ENCODE peak calls at places on chromosomes 6 and 20, in ten cellular contexts. One of them, this sample, is unnamed.

GRCh38 chr6:68572525-68572924 is 62.6 kb upstream of the ADGRB3 start:
- DNase-seq in gastrocnemius medialis: no peak
- DNase-seq in left lung: no peak
- DNase-seq in heart right ventricle: no peak
- DNase-seq in fibroblast of lung: peak; percentile 33
- DNase-seq in heart left ventricle: no peak
- DNase-seq in Karpas-422: peak; percentile 89
- DNase-seq in MM.1S: peak; percentile 83
- DNase-seq in CD4-positive, CD25-positive, alpha-beta regulatory T cell: peak; percentile 39
- DNase-seq in CD8-positive, alpha-beta T cell: no peak
- DNase-seq in this sample: peak; percentile 60

GRCh38 chr6:134452901-134453300 is 135.0 kb upstream of the SGK1 start:
- DNase-seq in fibroblast of lung: no peak
- DNase-seq in heart right ventricle: no peak
- DNase-seq in heart left ventricle: no peak
- DNase-seq in Karpas-422: no peak
- DNase-seq in CD8-positive, alpha-beta T cell: no peak
- DNase-seq in gastrocnemius medialis: no peak
- DNase-seq in left lung: no peak
- DNase-seq in MM.1S: no peak
- DNase-seq in CD4-positive, CD25-positive, alpha-beta regulatory T cell: no peak
- DNase-seq in this sample: no peak

GRCh38 chr20:32343438-32343837 is 14.7 kb upstream of the ASXL1 start:
- DNase-seq in gastrocnemius medialis: no peak
- DNase-seq in heart left ventricle: no peak
- DNase-seq in fibroblast of lung: peak; percentile 87
- DNase-seq in CD4-positive, CD25-positive, alpha-beta regulatory T cell: no peak
- DNase-seq in left lung: no peak
- DNase-seq in CD8-positive, alpha-beta T cell: no peak
- DNase-seq in MM.1S: no peak
- DNase-seq in heart right ventricle: no peak
- DNase-seq in Karpas-422: no peak
- DNase-seq in this sample: no peak

GRCh38 chr6:136959471-136959891 is 37.4 kb downstream of the SLC35D3 start:
- DNase-seq in heart left ventricle: no peak
- DNase-seq in CD4-positive, CD25-positive, alpha-beta regulatory T cell: no peak
- DNase-seq in gastrocnemius medialis: no peak
- DNase-seq in CD8-positive, alpha-beta T cell: no peak
- DNase-seq in left lung: no peak
- DNase-seq in fibroblast of lung: no peak
- DNase-seq in MM.1S: no peak
- DNase-seq in Karpas-422: no peak
- DNase-seq in heart right ventricle: no peak
- DNase-seq in this sample: no peak

GRCh38 chr6:144931172-144932035 is 646.3 kb downstream of the UTRN start:
- DNase-seq in fibroblast of lung: peak; percentile 52
- DNase-seq in CD8-positive, alpha-beta T cell: no peak
- DNase-seq in MM.1S: peak; percentile 19
- DNase-seq in CD4-positive, CD25-positive, alpha-beta regulatory T cell: peak; percentile 46
- DNase-seq in Karpas-422: peak; percentile 62
- DNase-seq in gastrocnemius medialis: no peak
- DNase-seq in heart right ventricle: peak; percentile 8
- DNase-seq in heart left ventricle: no peak
- DNase-seq in left lung: no peak
- DNase-seq in this sample: peak; percentile 14

GRCh38 chr20:35048739-35049138 is 43.9 kb downstream of the TRPC4AP start:
- DNase-seq in left lung: no peak
- DNase-seq in CD4-positive, CD25-positive, alpha-beta regulatory T cell: no peak
- DNase-seq in CD8-positive, alpha-beta T cell: no peak
- DNase-seq in heart left ventricle: no peak
- DNase-seq in Karpas-422: no peak
- DNase-seq in gastrocnemius medialis: no peak
- DNase-seq in heart right ventricle: no peak
- DNase-seq in fibroblast of lung: no peak
- DNase-seq in MM.1S: no peak
- DNase-seq in this sample: no peak

GRCh38 chr20:35776513-35777101 is 4.8 kb downstream of the PHF20 start:
- DNase-seq in left lung: no peak
- DNase-seq in MM.1S: no peak
- DNase-seq in heart left ventricle: peak; percentile 68
- DNase-seq in CD8-positive, alpha-beta T cell: no peak
- DNase-seq in heart right ventricle: peak; percentile 57
- DNase-seq in Karpas-422: no peak
- DNase-seq in gastrocnemius medialis: peak; percentile 90
- DNase-seq in CD4-positive, CD25-positive, alpha-beta regulatory T cell: no peak
- DNase-seq in fibroblast of lung: peak; percentile 57
- DNase-seq in this sample: no peak

GRCh38 chr6:40723967-40724366 is 136.8 kb upstream of the LRFN2 start:
- DNase-seq in left lung: no peak
- DNase-seq in heart right ventricle: no peak
- DNase-seq in heart left ventricle: no peak
- DNase-seq in CD4-positive, CD25-positive, alpha-beta regulatory T cell: no peak
- DNase-seq in gastrocnemius medialis: no peak
- DNase-seq in fibroblast of lung: no peak
- DNase-seq in CD8-positive, alpha-beta T cell: no peak
- DNase-seq in MM.1S: no peak
- DNase-seq in Karpas-422: no peak
- DNase-seq in this sample: no peak

GRCh38 chr20:13295637-13296036 is 74.6 kb downstream of the ISM1 start:
- DNase-seq in left lung: no peak
- DNase-seq in fibroblast of lung: no peak
- DNase-seq in MM.1S: no peak
- DNase-seq in CD4-positive, CD25-positive, alpha-beta regulatory T cell: no peak
- DNase-seq in heart right ventricle: no peak
- DNase-seq in Karpas-422: no peak
- DNase-seq in heart left ventricle: no peak
- DNase-seq in CD8-positive, alpha-beta T cell: no peak
- DNase-seq in gastrocnemius medialis: no peak
- DNase-seq in this sample: no peak

GRCh38 chr6:6686176-6686575 is 97.7 kb downstream of the LY86 start:
- DNase-seq in left lung: no peak
- DNase-seq in heart right ventricle: no peak
- DNase-seq in CD4-positive, CD25-positive, alpha-beta regulatory T cell: no peak
- DNase-seq in CD8-positive, alpha-beta T cell: no peak
- DNase-seq in gastrocnemius medialis: no peak
- DNase-seq in Karpas-422: no peak
- DNase-seq in MM.1S: no peak
- DNase-seq in fibroblast of lung: no peak
- DNase-seq in heart left ventricle: no peak
- DNase-seq in this sample: no peak

GRCh38 chr20:1945134-1945618 is 48.7 kb downstream of the PDYN start:
- DNase-seq in MM.1S: no peak
- DNase-seq in CD4-positive, CD25-positive, alpha-beta regulatory T cell: no peak
- DNase-seq in Karpas-422: no peak
- DNase-seq in heart right ventricle: peak; percentile 35
- DNase-seq in left lung: peak; percentile 79
- DNase-seq in heart left ventricle: peak; percentile 64
- DNase-seq in fibroblast of lung: peak; percentile 47
- DNase-seq in gastrocnemius medialis: peak; percentile 83
- DNase-seq in CD8-positive, alpha-beta T cell: no peak
- DNase-seq in this sample: no peak

GRCh38 chr6:108565091-108565766 is 4.5 kb downstream of the FOXO3 start:
- DNase-seq in heart right ventricle: no peak
- DNase-seq in CD8-positive, alpha-beta T cell: no peak
- DNase-seq in MM.1S: peak; percentile 77
- DNase-seq in left lung: no peak
- DNase-seq in heart left ventricle: no peak
- DNase-seq in fibroblast of lung: no peak
- DNase-seq in Karpas-422: peak; percentile 97
- DNase-seq in gastrocnemius medialis: no peak
- DNase-seq in CD4-positive, CD25-positive, alpha-beta regulatory T cell: peak; percentile 77
- DNase-seq in this sample: peak; percentile 94

GRCh38 chr6:15484115-15484514 is 178.7 kb downstream of the DTNBP1 start:
- DNase-seq in heart right ventricle: no peak
- DNase-seq in Karpas-422: no peak
- DNase-seq in CD4-positive, CD25-positive, alpha-beta regulatory T cell: no peak
- DNase-seq in MM.1S: no peak
- DNase-seq in fibroblast of lung: no peak
- DNase-seq in heart left ventricle: no peak
- DNase-seq in CD8-positive, alpha-beta T cell: no peak
- DNase-seq in gastrocnemius medialis: peak; percentile 77
- DNase-seq in left lung: no peak
- DNase-seq in this sample: no peak

GRCh38 chr6:147311218-147311617 is 107.0 kb downstream of the STXBP5 start:
- DNase-seq in fibroblast of lung: peak; percentile 20
- DNase-seq in Karpas-422: no peak
- DNase-seq in CD8-positive, alpha-beta T cell: no peak
- DNase-seq in gastrocnemius medialis: no peak
- DNase-seq in heart left ventricle: no peak
- DNase-seq in MM.1S: no peak
- DNase-seq in left lung: no peak
- DNase-seq in heart right ventricle: no peak
- DNase-seq in CD4-positive, CD25-positive, alpha-beta regulatory T cell: no peak
- DNase-seq in this sample: no peak

GRCh38 chr20:19913927-19914614 is 103.1 kb upstream of the NAA20 start:
- DNase-seq in heart left ventricle: no peak
- DNase-seq in gastrocnemius medialis: no peak
- DNase-seq in heart right ventricle: no peak
- DNase-seq in CD4-positive, CD25-positive, alpha-beta regulatory T cell: no peak
- DNase-seq in Karpas-422: no peak
- DNase-seq in CD8-positive, alpha-beta T cell: no peak
- DNase-seq in left lung: no peak
- DNase-seq in fibroblast of lung: no peak
- DNase-seq in MM.1S: no peak
- DNase-seq in this sample: no peak

GRCh38 chr6:7175463-7175862 is 67.7 kb downstream of the RREB1 start:
- DNase-seq in heart right ventricle: no peak
- DNase-seq in CD4-positive, CD25-positive, alpha-beta regulatory T cell: no peak
- DNase-seq in gastrocnemius medialis: no peak
- DNase-seq in Karpas-422: no peak
- DNase-seq in CD8-positive, alpha-beta T cell: no peak
- DNase-seq in left lung: no peak
- DNase-seq in fibroblast of lung: peak; percentile 38
- DNase-seq in MM.1S: no peak
- DNase-seq in heart left ventricle: no peak
- DNase-seq in this sample: no peak

GRCh38 chr6:28880894-28881780 is 42.6 kb downstream of the TRIM27 start:
- DNase-seq in gastrocnemius medialis: no peak
- DNase-seq in CD8-positive, alpha-beta T cell: peak; percentile 45
- DNase-seq in heart left ventricle: peak; percentile 46
- DNase-seq in Karpas-422: peak; percentile 87
- DNase-seq in CD4-positive, CD25-positive, alpha-beta regulatory T cell: peak; percentile 57
- DNase-seq in fibroblast of lung: peak; percentile 80
- DNase-seq in left lung: peak; percentile 59
- DNase-seq in MM.1S: peak; percentile 22
- DNase-seq in heart right ventricle: peak; percentile 68
- DNase-seq in this sample: peak; percentile 72
- H3K4me3 ChIP-seq in gastrocnemius medialis: peak overlapping the region; percentile 39
- H3K4me3 ChIP-seq in CD8-positive, alpha-beta T cell: peak overlapping the region; percentile 45
- H3K4me3 ChIP-seq in heart left ventricle: peak overlapping the region; percentile 52
- H3K4me3 ChIP-seq in Karpas-422: peak overlapping the region; percentile 61
- H3K4me3 ChIP-seq in CD4-positive, CD25-positive, alpha-beta regulatory T cell: peak overlapping the region; percentile 58
- H3K4me3 ChIP-seq in fibroblast of lung: peak overlapping the region; percentile 80
- H3K4me3 ChIP-seq in left lung: peak overlapping the region; percentile 49
- H3K4me3 ChIP-seq in MM.1S: no peak overlapping the region
- H3K4me3 ChIP-seq in heart right ventricle: peak overlapping the region; percentile 39
- H3K4me3 ChIP-seq in this sample: peak overlapping the region; percentile 50

DNA sequence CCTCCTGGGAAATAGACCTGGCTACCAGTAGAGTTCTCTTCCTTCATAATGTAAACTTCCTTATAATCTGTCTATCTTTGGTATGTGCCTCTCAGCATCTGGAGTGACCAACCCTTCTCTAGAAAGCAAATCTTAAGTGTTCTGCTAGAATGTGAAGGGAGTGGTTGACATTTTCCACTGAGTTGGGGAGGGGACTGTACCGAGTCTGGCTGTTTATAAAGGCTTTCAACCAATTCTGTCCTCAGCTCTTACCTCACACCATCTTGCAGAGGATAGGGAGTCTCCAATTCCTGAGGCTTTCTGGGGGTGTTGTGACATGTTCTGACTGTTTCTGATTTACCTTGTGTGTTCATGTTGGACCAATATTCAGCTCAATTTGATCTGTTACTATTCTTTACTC is 39.6 kb downstream of the FAM217A start:
- DNase-seq in CD8-positive, alpha-beta T cell: no peak
- DNase-seq in CD4-positive, CD25-positive, alpha-beta regulatory T cell: no peak
- DNase-seq in fibroblast of lung: no peak
- DNase-seq in Karpas-422: no peak
- DNase-seq in heart right ventricle: no peak
- DNase-seq in left lung: no peak
- DNase-seq in MM.1S: no peak
- DNase-seq in gastrocnemius medialis: no peak
- DNase-seq in heart left ventricle: no peak
- DNase-seq in this sample: no peak
- H3K36me3 ChIP-seq in CD8-positive, alpha-beta T cell: peaks cover 51% of the 10 kb centered on the region
- H3K36me3 ChIP-seq in CD4-positive, CD25-positive, alpha-beta regulatory T cell: peaks cover 84% of the 10 kb centered on the region
- H3K36me3 ChIP-seq in fibroblast of lung: peaks cover 13% of the 10 kb centered on the region
- H3K36me3 ChIP-seq in Karpas-422: peaks cover 65% of the 10 kb centered on the region
- H3K36me3 ChIP-seq in heart right ventricle: peaks cover 73% of the 10 kb centered on the region
- H3K36me3 ChIP-seq in left lung: no peaks in the 10 kb centered on the region
- H3K36me3 ChIP-seq in MM.1S: peaks cover 10% of the 10 kb centered on the region
- H3K36me3 ChIP-seq in gastrocnemius medialis: peaks cover 70% of the 10 kb centered on the region
- H3K36me3 ChIP-seq in heart left ventricle: peaks cover 6% of the 10 kb centered on the region
- H3K36me3 ChIP-seq in this sample: peaks cover 94% of the 10 kb centered on the region

GRCh38 chr6:56953597-56954388 is 1.1 kb upstream of the BEND6 start:
- DNase-seq in heart right ventricle: no peak
- DNase-seq in CD8-positive, alpha-beta T cell: no peak
- DNase-seq in heart left ventricle: no peak
- DNase-seq in gastrocnemius medialis: no peak
- DNase-seq in fibroblast of lung: peak; percentile 35
- DNase-seq in left lung: no peak
- DNase-seq in CD4-positive, CD25-positive, alpha-beta regulatory T cell: peak; percentile 12
- DNase-seq in Karpas-422: no peak
- DNase-seq in MM.1S: peak; percentile 39
- DNase-seq in this sample: no peak
- H3K27ac ChIP-seq in heart right ventricle: no peak overlapping the region
- H3K27ac ChIP-seq in CD8-positive, alpha-beta T cell: no peak overlapping the region
- H3K27ac ChIP-seq in heart left ventricle: no peak overlapping the region
- H3K27ac ChIP-seq in gastrocnemius medialis: no peak overlapping the region
- H3K27ac ChIP-seq in fibroblast of lung: peak overlapping the region; percentile 99
- H3K27ac ChIP-seq in left lung: no peak overlapping the region
- H3K27ac ChIP-seq in CD4-positive, CD25-positive, alpha-beta regulatory T cell: no peak overlapping the region
- H3K27ac ChIP-seq in Karpas-422: no peak overlapping the region
- H3K27ac ChIP-seq in MM.1S: peak overlapping the region; percentile 42
- H3K27ac ChIP-seq in this sample: no peak overlapping the region

DNA sequence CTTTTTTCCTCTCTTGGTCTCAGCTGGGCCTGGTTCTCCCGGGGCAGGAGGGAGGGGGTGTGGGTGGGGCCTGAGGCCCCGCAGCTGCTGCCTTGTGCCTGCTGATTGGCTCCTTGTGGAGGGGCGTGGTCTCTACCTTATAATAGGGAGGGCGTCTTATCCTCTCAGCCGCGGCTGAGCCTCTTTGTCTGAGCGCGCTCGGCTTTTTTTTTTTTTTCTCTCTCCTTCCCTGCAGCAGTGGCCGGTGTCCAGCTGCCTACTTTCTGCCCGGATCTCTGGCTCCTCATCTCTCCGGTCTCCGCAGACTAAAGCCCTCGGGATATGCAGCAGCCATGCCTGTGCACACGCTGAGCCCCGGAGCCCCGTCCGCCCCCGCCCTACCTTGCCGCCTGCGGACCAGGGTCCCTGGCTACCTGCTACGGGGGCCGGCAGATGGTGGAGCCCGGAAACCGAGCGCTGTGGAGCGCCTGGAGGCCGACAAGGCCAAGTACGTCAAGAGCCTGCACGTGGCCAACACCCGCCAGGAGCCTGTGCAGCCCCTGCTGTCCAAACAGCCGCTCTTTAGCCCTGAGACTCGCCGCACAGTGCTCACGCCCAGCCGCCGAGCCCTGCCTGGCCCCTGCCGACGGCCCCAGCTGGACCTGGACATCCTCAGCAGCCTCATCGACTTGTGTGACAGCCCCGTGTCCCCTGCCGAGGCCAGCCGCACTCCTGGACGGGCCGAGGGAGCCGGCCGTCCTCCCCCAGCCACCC is 11.1 kb downstream of the FAM110A start:
- DNase-seq in MM.1S: peak; percentile 79
- DNase-seq in Karpas-422: peak; percentile 94
- DNase-seq in heart right ventricle: peak; percentile 95
- DNase-seq in gastrocnemius medialis: peak; percentile 89
- DNase-seq in heart left ventricle: peak; percentile 95
- DNase-seq in CD8-positive, alpha-beta T cell: peak; percentile 97
- DNase-seq in CD4-positive, CD25-positive, alpha-beta regulatory T cell: peak; percentile 95
- DNase-seq in left lung: peak; percentile 95
- DNase-seq in fibroblast of lung: peak; percentile 87
- DNase-seq in this sample: peak; percentile 95
- H3K4me3 ChIP-seq in MM.1S: no peak overlapping the region
- H3K4me3 ChIP-seq in Karpas-422: peak overlapping the region; percentile 15
- H3K4me3 ChIP-seq in heart right ventricle: peak overlapping the region; percentile 17
- H3K4me3 ChIP-seq in gastrocnemius medialis: peak overlapping the region; percentile 52
- H3K4me3 ChIP-seq in heart left ventricle: peak overlapping the region; percentile 48
- H3K4me3 ChIP-seq in CD8-positive, alpha-beta T cell: peak overlapping the region; percentile 65
- H3K4me3 ChIP-seq in CD4-positive, CD25-positive, alpha-beta regulatory T cell: peak overlapping the region; percentile 62
- H3K4me3 ChIP-seq in left lung: peak overlapping the region; percentile 5
- H3K4me3 ChIP-seq in fibroblast of lung: peak overlapping the region; percentile 50
- H3K4me3 ChIP-seq in this sample: peak overlapping the region; percentile 77

This sample was measured in OCI-LY7.